ENCODE peak calls at places on chromosomes 16 and 17, in eight cellular contexts. Y is cardiac muscle cell; W is left ventricle myocardium inferior; M is mammary epithelial cell; A is substantia nigra; N is effector memory CD4-positive, alpha-beta T cell; H is H9; Z is A549. T is an unnamed sample.

GRCh38 chr17:69609495-69610315 is 195.2 kb downstream of the MAP2K6 start:
- DNase-seq in Y (peak), W (no peak), M (peak), A (no peak), N (no peak), H (peak), Z (peak), T (peak)

GRCh38 chr16:65534121-65534528 is 412.3 kb upstream of the CDH11 start:
- DNase-seq in Y (no peak), W (no peak), M (peak), A (no peak), N (no peak), H (no peak), Z (no peak), T (peak)

GRCh38 chr16:87360862-87361610 is 22.5 kb downstream of the FBXO31 start:
- DNase-seq in Y (no peak), W (no peak), M (no peak), A (no peak), N (no peak), H (no peak), Z (no peak), T (no peak)

GRCh38 chr16:73028263-73028662 is 19.7 kb downstream of the ZFHX3 start:
- DNase-seq in Y (no peak), W (no peak), M (peak), A (no peak), N (no peak), H (no peak), Z (no peak), T (no peak)

GRCh38 chr16:84090212-84090611 is 26.5 kb downstream of the MBTPS1 start:
- DNase-seq in Y (no peak), W (no peak), M (no peak), A (no peak), N (no peak), H (no peak), Z (no peak), T (no peak)

GRCh38 chr16:67944690-67945391 is 921 bp upstream of the LCAT start:
- DNase-seq in Y (no peak), W (no peak), M (no peak), A (peak), N (no peak), H (no peak), Z (no peak), T (no peak)

GRCh38 chr17:39623356-39623950 is 3.3 kb upstream of the PPP1R1B start:
- DNase-seq in Y (peak), W (peak), M (peak), A (peak), N (peak), H (peak), Z (peak), T (no peak)

GRCh38 chr17:41695954-41696720 is 7.5 kb downstream of the EIF1 start:
- DNase-seq in Y (peak), W (no peak), M (peak), A (no peak), N (peak), H (no peak), Z (peak), T (no peak)

GRCh38 chr16:78227855-78228254 is 128.4 kb downstream of the WWOX start:
- DNase-seq in Y (peak), W (no peak), M (no peak), A (no peak), N (no peak), H (peak), Z (no peak), T (no peak)

GRCh38 chr17:55926276-55926995 is 175.6 kb downstream of the PCTP start:
- DNase-seq in Y (no peak), W (no peak), M (no peak), A (no peak), N (no peak), H (peak), Z (no peak), T (no peak)

GRCh38 chr17:16352303-16352837 is 899 bp downstream of the CENPV start:
- DNase-seq in Y (peak), W (peak), M (peak), A (peak), N (no peak), H (peak), Z (peak), T (peak)

GRCh38 chr16:89402962-89403361 is 87.4 kb downstream of the ANKRD11 start:
- DNase-seq in Y (no peak), W (no peak), M (no peak), A (no peak), N (no peak), H (no peak), Z (no peak), T (no peak)

GRCh38 chr17:50903604-50904521 is 37.7 kb upstream of the TOB1 start:
- DNase-seq in Y (no peak), W (no peak), M (peak), A (no peak), N (no peak), H (no peak), Z (no peak), T (peak)

GRCh38 chr16:86134802-86135461 is 236.0 kb downstream of the IRF8 start:
- DNase-seq in Y (peak), W (no peak), M (no peak), A (no peak), N (no peak), H (no peak), Z (no peak), T (no peak)

GRCh38 chr17:8062435-8062806 is 23.6 kb downstream of the ALOX15B start:
- DNase-seq in Y (no peak), W (no peak), M (no peak), A (no peak), N (no peak), H (no peak), Z (no peak), T (no peak)

GRCh38 chr16:57741660-57742191 is 6.2 kb downstream of the KATNB1 start:
- DNase-seq in Y (no peak), W (peak), M (no peak), A (no peak), N (no peak), H (peak), Z (no peak), T (no peak)

GRCh38 chr17:47119746-47120520 is 69.2 kb downstream of the CDC27 start:
- DNase-seq in Y (no peak), W (no peak), M (peak), A (no peak), N (no peak), H (no peak), Z (no peak), T (peak)

GRCh38 chr16:88069397-88070168 is 118.3 kb downstream of the BANP start:
- DNase-seq in Y (no peak), W (no peak), M (no peak), A (no peak), N (no peak), H (no peak), Z (no peak), T (no peak)

GRCh38 chr16:58116046-58116445 is 13.1 kb downstream of the CFAP20 start:
- DNase-seq in Y (no peak), W (no peak), M (no peak), A (no peak), N (no peak), H (no peak), Z (no peak), T (no peak)

GRCh38 chr17:43702636-43703035 is 40.9 kb upstream of the MEOX1 start:
- DNase-seq in Y (no peak), W (no peak), M (no peak), A (no peak), N (no peak), H (peak), Z (peak), T (no peak)

GRCh38 chr17:73644145-73645049 is at the start of gene SDK2:
- DNase-seq in Y (peak), W (no peak), M (peak), A (no peak), N (no peak), H (no peak), Z (peak), T (no peak)

GRCh38 chr17:12632785-12633184 is 32.9 kb upstream of the MYOCD start:
- DNase-seq in Y (no peak), W (no peak), M (no peak), A (no peak), N (no peak), H (no peak), Z (no peak), T (no peak)

GRCh38 chr16:13168091-13168572 is 266.7 kb downstream of the SHISA9 start:
- DNase-seq in Y (no peak), W (no peak), M (peak), A (no peak), N (no peak), H (peak), Z (peak), T (peak)

GRCh38 chr16:16071631-16072244 is 122.3 kb downstream of the ABCC1 start:
- DNase-seq in Y (peak), W (peak), M (no peak), A (no peak), N (no peak), H (no peak), Z (no peak), T (no peak)
- H3K27ac ChIP-seq in Y (peak), W (peak), M (no peak), A (no peak), N (no peak), H (no peak), Z (no peak), T (no peak)

GRCh38 chr17:33945641-33946546 is 309.2 kb upstream of the CCL2 start:
- DNase-seq in Y (no peak), W (no peak), M (no peak), A (no peak), N (no peak), H (no peak), Z (no peak), T (no peak)
- H3K27ac ChIP-seq in Y (no peak), W (no peak), M (no peak), A (no peak), N (no peak), H (no peak), Z (no peak), T (no peak)

GRCh38 chr16:2990891-2991290 is 10.6 kb upstream of the PKMYT1 start:
- DNase-seq in Y (no peak), W (no peak), M (no peak), A (no peak), N (no peak), H (no peak), Z (no peak), T (no peak)
- H3K27ac ChIP-seq in Y (no peak), W (no peak), M (no peak), A (no peak), N (no peak), H (no peak), Z (no peak), T (no peak)

GRCh38 chr17:18263885-18264682 is 3.6 kb downstream of the MIEF2 start:
- DNase-seq in Y (no peak), W (no peak), M (no peak), A (no peak), N (no peak), H (peak), Z (no peak), T (no peak)

GRCh38 chr17:18270851-18271170 is 10.3 kb downstream of the MIEF2 start:
- DNase-seq in Y (no peak), W (no peak), M (no peak), A (no peak), N (no peak), H (no peak), Z (no peak), T (no peak)

GRCh38 chr17:18270046-18270850 is 9.8 kb downstream of the MIEF2 start:
- DNase-seq in Y (no peak), W (no peak), M (no peak), A (no peak), N (no peak), H (no peak), Z (no peak), T (no peak)

GRCh38 chr17:18267366-18267765 is 6.9 kb downstream of the MIEF2 start:
- DNase-seq in Y (no peak), W (no peak), M (no peak), A (no peak), N (no peak), H (peak), Z (no peak), T (no peak)

DNA sequence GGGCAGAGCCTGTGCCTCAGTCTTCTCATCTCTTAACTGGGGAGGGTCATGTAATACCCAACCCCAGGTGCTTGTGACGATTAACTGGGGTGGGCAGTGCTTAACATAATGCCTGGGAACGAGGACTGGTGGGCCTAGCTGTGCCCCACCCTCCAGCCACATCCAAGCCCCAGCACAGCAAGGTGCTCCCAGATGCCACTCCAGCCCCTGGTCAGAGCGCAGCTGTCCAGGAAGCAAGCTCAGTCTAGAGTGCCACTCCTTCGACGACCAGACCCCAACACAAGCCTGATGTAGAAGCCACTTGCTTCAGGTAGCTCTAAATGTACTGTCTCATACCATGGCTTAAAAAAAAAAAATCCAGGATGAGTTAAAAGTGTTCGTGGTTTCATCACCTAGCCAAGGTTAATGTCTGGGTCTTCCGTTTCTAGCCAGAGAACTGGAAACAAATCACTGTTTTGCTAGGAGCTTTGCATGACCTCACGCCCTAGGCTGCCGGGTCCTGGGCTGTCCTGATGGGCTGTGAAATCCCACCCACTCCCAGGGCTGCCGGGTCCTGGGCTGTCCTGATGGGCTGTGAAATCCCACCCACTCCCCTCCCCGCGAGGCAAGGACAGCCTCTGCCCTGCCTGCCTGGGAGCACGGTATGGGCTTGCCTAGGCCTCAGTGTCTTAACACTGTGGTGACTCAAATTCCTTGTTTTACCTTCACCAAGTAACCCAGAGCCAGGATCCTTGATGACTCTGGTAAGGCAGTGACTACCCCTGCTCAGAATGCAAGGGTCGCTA is 7.7 kb downstream of the MIEF2 start:
- DNase-seq in Y (peak), W (no peak), M (peak), A (no peak), N (no peak), H (peak), Z (no peak), T (peak)
- H3K27ac ChIP-seq in Y (peak), W (no peak), M (no peak), A (no peak), N (no peak), H (no peak), Z (no peak), T (no peak)

GRCh38 chr17:57985675-57985974 is 2.4 kb downstream of the VEZF1 start:
- DNase-seq in Y (no peak), W (no peak), M (peak), A (no peak), N (no peak), H (no peak), Z (peak), T (peak)
- H3K27ac ChIP-seq in Y (no peak), W (peak), M (peak), A (peak), N (no peak), H (no peak), Z (peak), T (no peak)

GRCh38 chr17:81578038-81578441 is 25.9 kb upstream of the FAAP100 start:
- DNase-seq in Y (no peak), W (no peak), M (peak), A (no peak), N (no peak), H (peak), Z (no peak), T (no peak)

GRCh38 chr17:81578561-81579225 is 26.5 kb upstream of the FAAP100 start:
- DNase-seq in Y (no peak), W (no peak), M (peak), A (no peak), N (no peak), H (no peak), Z (no peak), T (peak)

GRCh38 chr17:81579821-81580321 is 27.7 kb upstream of the FAAP100 start:
- DNase-seq in Y (no peak), W (no peak), M (no peak), A (no peak), N (no peak), H (peak), Z (no peak), T (peak)

GRCh38 chr17:81580481-81580880 is 28.3 kb upstream of the FAAP100 start:
- DNase-seq in Y (no peak), W (no peak), M (no peak), A (no peak), N (no peak), H (no peak), Z (no peak), T (no peak)

DNA sequence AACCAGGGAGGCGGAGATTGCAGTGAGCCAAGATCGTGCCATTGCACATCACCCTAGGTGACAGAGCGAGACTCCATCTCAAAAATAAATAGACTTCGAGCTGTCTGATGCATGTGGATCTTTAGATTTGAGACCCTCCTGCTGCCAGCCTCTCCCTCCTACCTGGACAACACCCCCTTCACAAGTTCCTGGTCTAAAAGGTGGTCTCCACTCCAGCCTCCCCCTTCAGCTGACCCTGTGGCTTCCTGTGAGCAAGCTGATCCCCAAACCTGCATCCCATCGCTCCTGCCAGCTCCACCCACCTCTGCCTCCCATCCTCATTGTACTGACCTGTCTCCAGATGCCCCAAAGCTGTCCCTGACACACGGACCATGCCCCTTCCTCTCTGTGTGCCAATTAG is 27.1 kb upstream of the FAAP100 start:
- DNase-seq in Y (no peak), W (no peak), M (no peak), A (no peak), N (no peak), H (peak), Z (no peak), T (no peak)
- H3K27ac ChIP-seq in Y (peak), W (no peak), M (no peak), A (no peak), N (no peak), H (no peak), Z (peak), T (no peak)

GRCh38 chr16:54152362-54153239 is 134.0 kb downstream of the IRX3 start:
- DNase-seq in Y (no peak), W (no peak), M (no peak), A (no peak), N (no peak), H (no peak), Z (no peak), T (peak)

GRCh38 chr16:54156349-54156748 is 130.2 kb downstream of the IRX3 start:
- DNase-seq in Y (no peak), W (no peak), M (no peak), A (no peak), N (no peak), H (no peak), Z (no peak), T (no peak)

GRCh38 chr16:54148974-54149373 is 137.6 kb downstream of the IRX3 start:
- DNase-seq in Y (peak), W (no peak), M (no peak), A (no peak), N (no peak), H (no peak), Z (no peak), T (no peak)

GRCh38 chr16:54150861-54151260 is 135.7 kb downstream of the IRX3 start:
- DNase-seq in Y (no peak), W (no peak), M (no peak), A (no peak), N (no peak), H (no peak), Z (no peak), T (no peak)

GRCh38 chr16:54153240-54153934 is 133.2 kb downstream of the IRX3 start:
- DNase-seq in Y (no peak), W (no peak), M (no peak), A (no peak), N (no peak), H (no peak), Z (no peak), T (no peak)
- H3K27ac ChIP-seq in Y (no peak), W (no peak), M (no peak), A (no peak), N (no peak), H (no peak), Z (no peak), T (no peak)

DNA sequence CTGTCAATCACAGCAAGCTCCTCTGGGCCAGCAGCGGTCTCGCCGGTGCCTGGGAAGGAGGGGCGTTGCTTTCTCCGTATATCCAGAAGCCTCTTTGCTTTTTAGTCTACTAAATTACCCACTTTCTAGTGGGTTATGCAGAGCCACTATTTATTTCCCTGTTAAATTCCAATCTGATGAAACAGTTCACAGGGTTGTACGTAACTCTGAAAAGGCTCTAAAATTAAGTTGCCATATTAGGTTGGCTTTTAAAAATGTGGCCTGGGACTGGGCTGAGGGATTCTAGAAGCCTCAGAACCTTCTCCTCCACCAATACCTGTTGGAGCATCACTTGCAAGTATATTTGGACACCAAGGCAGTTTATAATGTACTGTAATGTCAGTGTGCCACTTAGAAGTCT is 27.2 kb downstream of the MARCHF10 start:
- DNase-seq in Y (no peak), W (no peak), M (no peak), A (no peak), N (no peak), H (no peak), Z (no peak), T (no peak)
- H3K27ac ChIP-seq in Y (no peak), W (no peak), M (peak), A (no peak), N (no peak), H (no peak), Z (peak), T (peak)